ENCODE peak calls at places on chromosomes 4 and X, in ten cellular contexts. One of them, this sample, is unnamed. For H3K4me1, the result is how much of the 10 kb centered on the place peaks cover.

GRCh38 chr4:23392860-23393458 is 496.9 kb downstream of the PPARGC1A start:
- DNase-seq in lower lobe of right lung: no peak
- DNase-seq in mammary epithelial cell: no peak
- DNase-seq in thoracic aorta: no peak
- DNase-seq in ascending aorta: no peak
- DNase-seq in tibial artery: peak
- DNase-seq in left ventricle myocardium inferior: no peak
- DNase-seq in A549: no peak
- DNase-seq in BE2C: no peak
- DNase-seq in uterus: no peak
- DNase-seq in this sample: no peak

GRCh38 chr4:114780205-114780604 is 181.6 kb downstream of the UGT8 start:
- DNase-seq in uterus: no peak
- DNase-seq in BE2C: peak
- DNase-seq in mammary epithelial cell: no peak
- DNase-seq in tibial artery: no peak
- DNase-seq in lower lobe of right lung: no peak
- DNase-seq in ascending aorta: no peak
- DNase-seq in left ventricle myocardium inferior: no peak
- DNase-seq in A549: no peak
- DNase-seq in thoracic aorta: no peak
- DNase-seq in this sample: no peak

GRCh38 chr4:105352826-105353225 is 121.0 kb downstream of the PPA2 start:
- DNase-seq in lower lobe of right lung: no peak
- DNase-seq in tibial artery: no peak
- DNase-seq in mammary epithelial cell: no peak
- DNase-seq in ascending aorta: no peak
- DNase-seq in A549: no peak
- DNase-seq in uterus: no peak
- DNase-seq in BE2C: no peak
- DNase-seq in left ventricle myocardium inferior: no peak
- DNase-seq in thoracic aorta: no peak
- DNase-seq in this sample: no peak

GRCh38 chr4:169251291-169252235 is 19.2 kb downstream of the SH3RF1 start:
- DNase-seq in tibial artery: no peak
- DNase-seq in A549: peak
- DNase-seq in BE2C: no peak
- DNase-seq in uterus: no peak
- DNase-seq in thoracic aorta: no peak
- DNase-seq in lower lobe of right lung: no peak
- DNase-seq in mammary epithelial cell: peak
- DNase-seq in left ventricle myocardium inferior: no peak
- DNase-seq in ascending aorta: no peak
- DNase-seq in this sample: peak

GRCh38 chr4:18676136-18676922 is 654.8 kb upstream of the LCORL start:
- DNase-seq in tibial artery: no peak
- DNase-seq in mammary epithelial cell: no peak
- DNase-seq in left ventricle myocardium inferior: no peak
- DNase-seq in thoracic aorta: no peak
- DNase-seq in lower lobe of right lung: no peak
- DNase-seq in uterus: no peak
- DNase-seq in BE2C: no peak
- DNase-seq in ascending aorta: no peak
- DNase-seq in A549: no peak
- DNase-seq in this sample: no peak

GRCh38 chrX:134454506-134454905 is 5.5 kb upstream of the HPRT1 start:
- DNase-seq in uterus: no peak
- DNase-seq in lower lobe of right lung: no peak
- DNase-seq in ascending aorta: no peak
- DNase-seq in BE2C: no peak
- DNase-seq in A549: no peak
- DNase-seq in mammary epithelial cell: no peak
- DNase-seq in left ventricle myocardium inferior: no peak
- DNase-seq in thoracic aorta: no peak
- DNase-seq in tibial artery: no peak
- DNase-seq in this sample: no peak

GRCh38 chr4:8577046-8577445 is 3.1 kb upstream of the GPR78 start:
- DNase-seq in mammary epithelial cell: no peak
- DNase-seq in tibial artery: no peak
- DNase-seq in uterus: no peak
- DNase-seq in thoracic aorta: no peak
- DNase-seq in left ventricle myocardium inferior: no peak
- DNase-seq in lower lobe of right lung: no peak
- DNase-seq in ascending aorta: no peak
- DNase-seq in A549: no peak
- DNase-seq in BE2C: no peak
- DNase-seq in this sample: no peak

GRCh38 chr4:36493240-36493639 is 211.8 kb downstream of the DTHD1 start:
- DNase-seq in ascending aorta: no peak
- DNase-seq in uterus: no peak
- DNase-seq in left ventricle myocardium inferior: no peak
- DNase-seq in thoracic aorta: no peak
- DNase-seq in lower lobe of right lung: no peak
- DNase-seq in mammary epithelial cell: no peak
- DNase-seq in tibial artery: no peak
- DNase-seq in BE2C: no peak
- DNase-seq in A549: no peak
- DNase-seq in this sample: no peak

GRCh38 chr4:173535932-173536331 is 5.9 kb upstream of the HAND2 start:
- DNase-seq in lower lobe of right lung: no peak
- DNase-seq in ascending aorta: no peak
- DNase-seq in uterus: no peak
- DNase-seq in tibial artery: no peak
- DNase-seq in thoracic aorta: no peak
- DNase-seq in BE2C: no peak
- DNase-seq in mammary epithelial cell: no peak
- DNase-seq in left ventricle myocardium inferior: no peak
- DNase-seq in A549: no peak
- DNase-seq in this sample: no peak

GRCh38 chr4:46931981-46932380 is 22.9 kb upstream of the COX7B2 start:
- DNase-seq in thoracic aorta: no peak
- DNase-seq in ascending aorta: no peak
- DNase-seq in left ventricle myocardium inferior: no peak
- DNase-seq in A549: no peak
- DNase-seq in BE2C: peak
- DNase-seq in mammary epithelial cell: peak
- DNase-seq in lower lobe of right lung: no peak
- DNase-seq in tibial artery: no peak
- DNase-seq in uterus: no peak
- DNase-seq in this sample: peak

GRCh38 chrX:9465380-9466114 is 689 bp downstream of the TBL1X start:
- DNase-seq in tibial artery: no peak
- DNase-seq in ascending aorta: no peak
- DNase-seq in mammary epithelial cell: peak
- DNase-seq in thoracic aorta: no peak
- DNase-seq in lower lobe of right lung: peak
- DNase-seq in uterus: no peak
- DNase-seq in BE2C: peak
- DNase-seq in left ventricle myocardium inferior: peak
- DNase-seq in A549: peak
- DNase-seq in this sample: peak

GRCh38 chrX:49249616-49250015 is 14.3 kb downstream of the CCDC22 start:
- DNase-seq in left ventricle myocardium inferior: no peak
- DNase-seq in lower lobe of right lung: no peak
- DNase-seq in tibial artery: no peak
- DNase-seq in uterus: no peak
- DNase-seq in mammary epithelial cell: no peak
- DNase-seq in A549: no peak
- DNase-seq in BE2C: no peak
- DNase-seq in thoracic aorta: no peak
- DNase-seq in ascending aorta: no peak
- DNase-seq in this sample: no peak

GRCh38 chr4:170674176-170674575 is 584.4 kb upstream of the AADAT start:
- DNase-seq in BE2C: no peak
- DNase-seq in uterus: no peak
- DNase-seq in mammary epithelial cell: no peak
- DNase-seq in left ventricle myocardium inferior: no peak
- DNase-seq in ascending aorta: no peak
- DNase-seq in lower lobe of right lung: no peak
- DNase-seq in A549: no peak
- DNase-seq in thoracic aorta: no peak
- DNase-seq in tibial artery: no peak
- DNase-seq in this sample: no peak

GRCh38 chrX:154600962-154601374 is 16.0 kb downstream of the CTAG1A start:
- DNase-seq in thoracic aorta: no peak
- DNase-seq in A549: no peak
- DNase-seq in tibial artery: no peak
- DNase-seq in lower lobe of right lung: no peak
- DNase-seq in left ventricle myocardium inferior: no peak
- DNase-seq in uterus: no peak
- DNase-seq in BE2C: no peak
- DNase-seq in ascending aorta: no peak
- DNase-seq in mammary epithelial cell: peak
- DNase-seq in this sample: no peak

DNA sequence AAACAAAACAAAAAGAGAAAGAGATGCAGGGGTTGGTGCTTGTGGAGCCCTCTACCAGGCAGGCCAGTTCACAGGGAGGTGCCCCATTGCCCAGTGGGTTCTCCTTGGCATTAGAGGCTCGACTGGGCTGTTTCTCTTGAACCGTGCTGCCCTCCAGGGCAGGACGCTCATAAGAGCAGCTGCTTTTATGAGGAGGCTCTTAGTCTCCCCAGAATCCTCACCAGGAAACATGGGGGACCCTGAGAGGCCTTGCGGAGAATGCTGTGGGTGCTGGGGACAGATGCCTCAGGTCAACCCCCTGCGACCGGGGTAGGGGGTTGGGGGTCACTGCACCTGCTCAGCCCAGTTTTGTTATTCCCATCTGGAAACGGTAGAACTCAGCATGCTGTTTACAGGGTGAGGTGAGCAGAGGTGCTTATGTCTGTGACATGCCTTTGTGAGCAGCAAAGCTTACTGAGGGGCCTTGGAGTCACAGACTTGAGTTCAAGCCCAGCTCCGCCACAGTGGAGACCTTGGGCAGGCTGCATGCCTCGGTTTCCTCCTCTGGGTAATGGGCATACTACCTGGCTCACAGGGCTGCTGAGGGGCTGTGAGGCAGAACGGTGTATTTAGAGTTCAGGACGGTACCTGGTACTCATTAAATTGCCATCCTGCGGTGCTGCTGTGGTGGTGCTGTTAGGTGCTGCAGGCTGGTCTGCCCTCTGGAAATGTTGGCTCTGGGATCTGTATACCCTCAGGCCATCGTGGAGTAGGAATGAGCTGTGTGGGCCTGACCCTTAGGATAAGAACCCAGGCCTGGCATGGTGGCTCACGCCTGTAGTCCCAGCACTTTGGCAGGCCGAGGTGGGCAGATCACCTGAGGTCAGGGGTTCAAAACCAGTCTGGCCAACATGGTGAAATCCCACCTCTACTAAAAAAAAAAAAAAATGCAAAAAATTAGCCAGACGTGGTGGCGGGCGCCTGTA is 5.7 kb downstream of the TBC1D14 start:
- DNase-seq in uterus: no peak
- DNase-seq in lower lobe of right lung: no peak
- DNase-seq in left ventricle myocardium inferior: no peak
- DNase-seq in BE2C: no peak
- DNase-seq in thoracic aorta: no peak
- DNase-seq in tibial artery: no peak
- DNase-seq in mammary epithelial cell: no peak
- DNase-seq in A549: no peak
- DNase-seq in ascending aorta: no peak
- DNase-seq in this sample: no peak
- H3K4me1 ChIP-seq in uterus: under half
- H3K4me1 ChIP-seq in lower lobe of right lung: half or more
- H3K4me1 ChIP-seq in left ventricle myocardium inferior: half or more
- H3K4me1 ChIP-seq in BE2C: under half
- H3K4me1 ChIP-seq in thoracic aorta: under half
- H3K4me1 ChIP-seq in tibial artery: under half
- H3K4me1 ChIP-seq in mammary epithelial cell: under half
- H3K4me1 ChIP-seq in A549: under half
- H3K4me1 ChIP-seq in ascending aorta: under half
- H3K4me1 ChIP-seq in this sample: under half

DNA sequence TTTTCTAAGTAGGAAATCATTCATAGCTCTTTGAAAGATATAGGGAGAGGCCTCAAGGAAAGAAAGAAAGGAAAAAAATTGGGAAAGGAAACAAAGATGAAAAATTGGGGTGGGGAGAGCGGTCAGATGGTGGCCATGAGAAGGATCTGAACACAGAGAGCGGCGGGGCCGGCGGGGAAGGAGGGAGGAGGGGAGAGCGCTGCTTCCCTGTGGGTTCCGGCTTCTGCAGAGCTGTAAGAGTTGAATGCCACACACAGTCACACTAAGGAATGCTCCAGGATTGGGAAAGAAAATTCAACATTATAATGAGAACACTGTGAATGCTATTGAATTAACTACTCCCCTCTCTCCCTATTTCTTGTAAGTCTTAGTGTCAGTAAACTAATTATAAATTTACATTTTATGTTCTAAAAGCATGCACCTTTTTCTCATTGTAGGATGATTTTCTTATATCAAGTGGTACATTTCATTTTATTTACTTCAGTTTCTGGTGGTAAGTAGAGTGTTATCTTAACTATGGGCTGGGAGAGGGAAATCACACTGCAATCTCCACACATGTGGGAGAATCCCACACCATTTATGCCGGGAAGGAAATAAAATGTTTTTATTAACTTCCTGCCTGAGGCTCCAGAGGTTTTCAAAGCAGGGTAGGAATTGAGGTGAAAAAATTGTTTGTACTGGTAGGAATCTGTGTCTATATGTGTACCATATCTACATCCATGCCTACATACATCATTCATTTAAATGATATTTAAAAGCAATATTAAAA is 894 bp downstream of the F11 start:
- DNase-seq in BE2C: no peak
- DNase-seq in lower lobe of right lung: peak
- DNase-seq in mammary epithelial cell: no peak
- DNase-seq in thoracic aorta: no peak
- DNase-seq in left ventricle myocardium inferior: no peak
- DNase-seq in A549: no peak
- DNase-seq in tibial artery: no peak
- DNase-seq in uterus: no peak
- DNase-seq in ascending aorta: no peak
- DNase-seq in this sample: no peak
- H3K4me3 ChIP-seq in BE2C: no peak
- H3K4me3 ChIP-seq in lower lobe of right lung: peak
- H3K4me3 ChIP-seq in mammary epithelial cell: no peak
- H3K4me3 ChIP-seq in thoracic aorta: no peak
- H3K4me3 ChIP-seq in left ventricle myocardium inferior: no peak
- H3K4me3 ChIP-seq in A549: no peak
- H3K4me3 ChIP-seq in tibial artery: no peak
- H3K4me3 ChIP-seq in uterus: no peak
- H3K4me3 ChIP-seq in ascending aorta: no peak
- H3K4me3 ChIP-seq in this sample: no peak

GRCh38 chr4:27001398-27002164 is 140.9 kb downstream of the STIM2 start:
- DNase-seq in BE2C: no peak
- DNase-seq in thoracic aorta: no peak
- DNase-seq in tibial artery: no peak
- DNase-seq in A549: no peak
- DNase-seq in uterus: no peak
- DNase-seq in mammary epithelial cell: no peak
- DNase-seq in left ventricle myocardium inferior: no peak
- DNase-seq in lower lobe of right lung: no peak
- DNase-seq in ascending aorta: no peak
- DNase-seq in this sample: no peak
- H3K4me1 ChIP-seq in BE2C: under half
- H3K4me1 ChIP-seq in thoracic aorta: under half
- H3K4me1 ChIP-seq in tibial artery: under half
- H3K4me1 ChIP-seq in A549: under half
- H3K4me1 ChIP-seq in uterus: under half
- H3K4me1 ChIP-seq in mammary epithelial cell: under half
- H3K4me1 ChIP-seq in left ventricle myocardium inferior: under half
- H3K4me1 ChIP-seq in lower lobe of right lung: under half
- H3K4me1 ChIP-seq in ascending aorta: under half
- H3K4me1 ChIP-seq in this sample: under half

GRCh38 chr4:112083587-112084347 is 61.5 kb upstream of the FAM241A start:
- DNase-seq in thoracic aorta: no peak
- DNase-seq in uterus: no peak
- DNase-seq in left ventricle myocardium inferior: no peak
- DNase-seq in BE2C: no peak
- DNase-seq in mammary epithelial cell: peak
- DNase-seq in tibial artery: no peak
- DNase-seq in lower lobe of right lung: no peak
- DNase-seq in A549: peak
- DNase-seq in ascending aorta: no peak
- DNase-seq in this sample: no peak
- H3K4me3 ChIP-seq in thoracic aorta: no peak
- H3K4me3 ChIP-seq in uterus: no peak
- H3K4me3 ChIP-seq in left ventricle myocardium inferior: no peak
- H3K4me3 ChIP-seq in BE2C: no peak
- H3K4me3 ChIP-seq in mammary epithelial cell: no peak
- H3K4me3 ChIP-seq in tibial artery: no peak
- H3K4me3 ChIP-seq in lower lobe of right lung: no peak
- H3K4me3 ChIP-seq in A549: no peak
- H3K4me3 ChIP-seq in ascending aorta: no peak
- H3K4me3 ChIP-seq in this sample: no peak

This sample was measured in colonic mucosa.